ENCODE peak calls at places on chromosomes 3 and 15, in nine cellular contexts. L, T, K, Z, O, B, I, C and R are unnamed samples.

GRCh38 chr3:63625161-63625560 is 27.3 kb upstream of the SNTN start:
- DNase-seq in Z (no peak), O (no peak), T (no peak), L (no peak), K (peak), B (no peak), C (no peak), I (no peak), R (no peak)

GRCh38 chr15:98651581-98652220 is 3.4 kb downstream of the IGF1R start:
- DNase-seq in T (peak), B (no peak), C (no peak), K (no peak), O (no peak), Z (no peak), L (no peak), I (no peak), R (no peak)

GRCh38 chr3:112101946-112102345 is 15.8 kb downstream of the C3orf52 start:
- DNase-seq in Z (no peak), I (no peak), L (no peak), T (no peak), B (no peak), K (no peak), C (no peak), O (no peak), R (no peak)

GRCh38 chr3:156148946-156149348 is 28.6 kb downstream of the KCNAB1 start:
- DNase-seq in Z (no peak), C (no peak), B (no peak), I (no peak), L (peak), T (no peak), K (no peak), O (no peak), R (no peak)

GRCh38 chr3:150890831-150891230 is 14.4 kb downstream of the MINDY4B start:
- DNase-seq in K (no peak), O (no peak), Z (no peak), T (no peak), I (no peak), L (no peak), C (no peak), B (no peak), R (no peak)

GRCh38 chr3:113952921-113953320 is 5.1 kb downstream of the ZDHHC23 start:
- DNase-seq in C (no peak), L (no peak), I (no peak), K (no peak), T (no peak), O (no peak), Z (no peak), B (no peak), R (no peak)

GRCh38 chr3:59641169-59641914 is 591.5 kb upstream of the CFAP20DC start:
- DNase-seq in I (no peak), K (no peak), B (no peak), Z (no peak), C (peak), T (no peak), O (peak), L (peak), R (no peak)

GRCh38 chr15:92623435-92623834 is 32.1 kb downstream of the FAM174B start:
- DNase-seq in L (no peak), Z (no peak), O (no peak), I (no peak), B (no peak), T (peak), C (peak), K (no peak), R (no peak)

GRCh38 chr3:78974181-78974770 is 793.5 kb downstream of the ROBO1 start:
- DNase-seq in T (no peak), Z (no peak), C (no peak), O (no peak), K (no peak), B (no peak), I (no peak), L (no peak), R (no peak)

GRCh38 chr3:14900881-14901873 is 46.2 kb upstream of the NR2C2 start:
- DNase-seq in L (no peak), K (no peak), Z (no peak), I (no peak), B (no peak), T (no peak), C (no peak), O (no peak), R (no peak)

GRCh38 chr3:65126527-65127440 is 439.0 kb upstream of the ADAMTS9 start:
- DNase-seq in K (peak), I (no peak), Z (no peak), L (no peak), C (no peak), T (no peak), O (no peak), B (no peak), R (no peak)

GRCh38 chr3:56845505-56845904 is 43.8 kb upstream of the ARHGEF3 start:
- DNase-seq in O (no peak), L (no peak), B (no peak), I (no peak), C (no peak), Z (no peak), K (no peak), T (no peak), R (no peak)

GRCh38 chr15:73921257-73921890 is 4.9 kb upstream of the LOXL1 start:
- DNase-seq in L (peak), T (no peak), C (no peak), B (no peak), I (no peak), Z (no peak), K (no peak), O (peak), R (no peak)

GRCh38 chr3:65485826-65486592 is 552.7 kb downstream of the MAGI1 start:
- DNase-seq in T (no peak), O (no peak), I (no peak), Z (no peak), L (peak), B (no peak), C (no peak), K (no peak), R (no peak)

GRCh38 chr3:16801223-16801622 is 83.5 kb upstream of the PLCL2 start:
- DNase-seq in B (no peak), C (no peak), K (no peak), L (no peak), Z (no peak), O (no peak), I (no peak), T (no peak), R (peak)

GRCh38 chr3:94616833-94617232 is 554.0 kb downstream of the NSUN3 start:
- DNase-seq in I (no peak), Z (no peak), O (no peak), L (no peak), K (no peak), T (no peak), B (no peak), C (no peak), R (no peak)

GRCh38 chr3:81465510-81465909 is 295.9 kb downstream of the GBE1 start:
- DNase-seq in Z (no peak), B (no peak), T (no peak), K (no peak), I (no peak), L (no peak), O (no peak), C (no peak), R (no peak)

GRCh38 chr3:99413504-99413903 is 224.9 kb upstream of the COL8A1 start:
- DNase-seq in C (no peak), B (no peak), L (no peak), T (no peak), I (no peak), Z (no peak), O (no peak), K (no peak), R (no peak)

GRCh38 chr3:106458952-106459351 is 590.1 kb upstream of the CBLB start:
- DNase-seq in C (no peak), Z (no peak), I (no peak), O (no peak), B (no peak), K (no peak), T (no peak), L (no peak), R (no peak)

GRCh38 chr3:105532251-105532650 is 165.5 kb downstream of the ALCAM start:
- DNase-seq in K (no peak), L (no peak), T (no peak), Z (no peak), O (no peak), C (no peak), B (no peak), I (no peak), R (no peak)

GRCh38 chr3:21729888-21730459 is 21.0 kb downstream of the ZNF385D start:
- DNase-seq in T (no peak), C (no peak), O (no peak), L (no peak), B (no peak), I (no peak), K (no peak), Z (no peak), R (no peak)

GRCh38 chr15:60651155-60651554 is 172.2 kb upstream of the ICE2 start:
- DNase-seq in O (no peak), Z (no peak), T (no peak), L (no peak), B (no peak), K (no peak), I (no peak), C (no peak), R (no peak)

GRCh38 chr15:36594556-36595090 is 15.2 kb downstream of the CDIN1 start:
- DNase-seq in O (no peak), B (no peak), C (no peak), I (no peak), K (no peak), Z (no peak), T (no peak), L (no peak), R (no peak)

GRCh38 chr3:100254168-100254777 is 6.5 kb upstream of the TBC1D23 start:
- DNase-seq in K (no peak), T (peak), Z (peak), I (peak), B (no peak), C (peak), O (peak), L (peak), R (peak)

GRCh38 chr15:44275431-44275830 is 13.1 kb upstream of the GOLM2 start:
- DNase-seq in O (no peak), K (no peak), B (no peak), L (no peak), I (no peak), C (no peak), T (no peak), Z (no peak), R (no peak)

GRCh38 chr3:58391156-58391865 is 42.3 kb downstream of the PDHB start:
- DNase-seq in K (no peak), L (no peak), Z (no peak), T (no peak), C (no peak), I (no peak), B (no peak), O (no peak), R (no peak)

GRCh38 chr3:106070187-106070586 is 201.4 kb upstream of the CBLB start:
- DNase-seq in K (no peak), I (no peak), O (no peak), Z (no peak), B (no peak), C (no peak), T (no peak), L (no peak), R (no peak)

GRCh38 chr3:174423936-174424335 is 435.2 kb upstream of the NAALADL2 start:
- DNase-seq in C (no peak), K (no peak), L (no peak), Z (no peak), T (no peak), B (no peak), O (no peak), I (no peak), R (no peak)

GRCh38 chr15:58348095-58348812 is 83.5 kb upstream of the LIPC start:
- DNase-seq in B (no peak), O (no peak), Z (no peak), K (no peak), I (no peak), T (no peak), L (no peak), C (no peak), R (no peak)

GRCh38 chr15:96245252-96245651 is 85.2 kb upstream of the NR2F2 start:
- DNase-seq in O (no peak), K (no peak), B (no peak), I (no peak), Z (no peak), C (no peak), L (no peak), T (no peak), R (no peak)

GRCh38 chr15:90838066-90838465 is 30.3 kb upstream of the FURIN start:
- DNase-seq in T (peak), O (no peak), L (no peak), B (no peak), K (no peak), I (no peak), Z (no peak), C (no peak), R (peak)

GRCh38 chr3:183188895-183189462 is 26.4 kb upstream of the LAMP3 start:
- DNase-seq in Z (no peak), B (no peak), L (peak), O (peak), I (peak), K (no peak), T (peak), C (peak), R (peak)

GRCh38 chr3:51508255-51508654 is 8.4 kb upstream of the DCAF1 start:
- DNase-seq in T (no peak), C (no peak), L (no peak), Z (no peak), I (no peak), K (no peak), O (no peak), B (no peak), R (no peak)

GRCh38 chr3:37114251-37115145 is 59.9 kb downstream of the LRRFIP2 start:
- DNase-seq in Z (no peak), L (no peak), T (no peak), K (peak), I (no peak), B (no peak), C (no peak), O (no peak), R (no peak)

GRCh38 chr15:75872400-75872990 is 29.2 kb downstream of the UBE2Q2 start:
- DNase-seq in B (no peak), I (no peak), K (no peak), C (no peak), T (no peak), Z (no peak), O (no peak), L (no peak), R (no peak)
- TF ChIP-seq CTCF in B (no peak), I (no peak), K (no peak), C (no peak), T (no peak), Z (no peak), O (no peak), L (no peak), R (no peak)

GRCh38 chr3:33144433-33144832 is 30.6 kb downstream of the CRTAP start:
- DNase-seq in I (peak), O (no peak), Z (no peak), K (no peak), L (no peak), T (peak), B (no peak), C (peak), R (peak)
- TF ChIP-seq CTCF in I (peak), O (peak), Z (no peak), K (peak), L (peak), T (peak), B (peak), C (peak), R (peak)

GRCh38 chr15:68200016-68200861 is 4.9 kb downstream of the CALML4 start:
- DNase-seq in O (no peak), L (no peak), I (no peak), Z (peak), T (no peak), B (no peak), C (no peak), K (no peak), R (no peak)
- TF ChIP-seq CTCF in O (no peak), L (no peak), I (no peak), Z (no peak), T (no peak), B (no peak), C (no peak), K (no peak), R (no peak)

DNA sequence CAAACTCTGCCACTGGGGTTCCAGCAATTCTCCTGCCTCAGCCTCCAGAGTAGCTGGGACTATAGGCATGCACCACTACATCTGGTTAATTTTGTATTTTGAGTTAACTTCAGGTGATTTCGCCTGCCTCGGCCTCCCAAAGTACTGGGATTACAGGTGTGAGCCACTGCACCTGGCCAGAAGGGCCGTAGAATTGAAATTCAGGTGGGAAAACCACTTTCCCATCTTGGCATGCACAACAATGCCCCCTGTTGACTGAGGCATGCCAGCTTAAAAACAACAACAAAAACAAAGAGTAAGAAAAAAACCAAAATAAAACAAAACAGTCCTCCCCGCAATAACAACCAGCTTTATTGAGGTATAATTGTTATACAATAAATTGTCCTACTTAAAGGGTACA is 32.6 kb upstream of the RAB11A start:
- DNase-seq in I (no peak), Z (no peak), K (no peak), T (no peak), L (no peak), B (no peak), O (no peak), C (no peak), R (no peak)
- TF ChIP-seq CTCF in I (peak), Z (no peak), K (no peak), T (peak), L (no peak), B (no peak), O (no peak), C (peak), R (peak)

DNA sequence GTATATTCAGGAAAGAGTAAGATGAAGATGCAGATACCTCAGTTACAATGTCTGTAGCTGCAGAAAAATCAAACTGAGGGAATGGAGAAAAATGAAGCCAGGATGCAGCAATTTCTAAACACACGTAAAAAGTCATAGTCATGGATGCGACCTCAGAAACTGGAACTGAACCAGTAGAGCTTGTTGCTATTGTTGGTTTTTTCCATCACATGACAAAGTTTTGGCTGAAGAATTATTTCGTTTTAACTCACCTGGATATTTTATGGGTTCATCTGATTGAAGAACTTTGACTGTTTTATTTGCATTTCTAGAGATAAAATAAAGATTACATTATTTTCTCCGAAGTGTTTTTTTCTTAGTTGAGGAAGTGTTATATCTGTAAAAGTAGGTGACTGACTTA is 591.2 kb downstream of the ZBBX start:
- DNase-seq in Z (no peak), I (no peak), L (no peak), C (no peak), B (no peak), T (no peak), O (no peak), K (no peak), R (no peak)
- TF ChIP-seq CTCF in Z (no peak), I (no peak), L (no peak), C (no peak), B (no peak), T (no peak), O (no peak), K (no peak), R (no peak)

GRCh38 chr3:143849854-143850549 is 1.7 kb upstream of the SLC9A9 start:
- DNase-seq in T (no peak), B (no peak), O (no peak), C (no peak), I (no peak), Z (no peak), K (peak), L (no peak), R (no peak)

GRCh38 chr3:143847787-143848631 is at the start of gene SLC9A9:
- DNase-seq in C (peak), L (peak), O (no peak), Z (no peak), K (peak), I (peak), T (no peak), B (no peak), R (peak)

GRCh38 chr3:143850877-143851276 is 2.6 kb upstream of the SLC9A9 start:
- DNase-seq in B (no peak), O (no peak), T (no peak), K (no peak), Z (no peak), I (no peak), C (no peak), L (no peak), R (no peak)

GRCh38 chr3:143851331-143852017 is 3.2 kb upstream of the SLC9A9 start:
- DNase-seq in L (no peak), C (no peak), Z (no peak), O (no peak), I (no peak), K (no peak), T (no peak), B (no peak), R (no peak)

GRCh38 chr3:143848707-143849106 is 439 bp upstream of the SLC9A9 start:
- DNase-seq in L (no peak), T (no peak), O (no peak), B (no peak), K (no peak), I (no peak), C (no peak), Z (no peak), R (no peak)
- TF ChIP-seq CTCF in L (no peak), T (no peak), O (no peak), B (no peak), K (no peak), I (no peak), C (no peak), Z (no peak), R (no peak)

GRCh38 chr15:56349554-56349953 is 15.7 kb upstream of the TEX9 start:
- DNase-seq in T (no peak), O (no peak), L (no peak), C (no peak), B (no peak), Z (no peak), K (no peak), I (no peak), R (no peak)
- TF ChIP-seq CTCF in T (no peak), O (no peak), L (no peak), C (no peak), B (no peak), Z (no peak), K (no peak), I (no peak), R (no peak)

DNA sequence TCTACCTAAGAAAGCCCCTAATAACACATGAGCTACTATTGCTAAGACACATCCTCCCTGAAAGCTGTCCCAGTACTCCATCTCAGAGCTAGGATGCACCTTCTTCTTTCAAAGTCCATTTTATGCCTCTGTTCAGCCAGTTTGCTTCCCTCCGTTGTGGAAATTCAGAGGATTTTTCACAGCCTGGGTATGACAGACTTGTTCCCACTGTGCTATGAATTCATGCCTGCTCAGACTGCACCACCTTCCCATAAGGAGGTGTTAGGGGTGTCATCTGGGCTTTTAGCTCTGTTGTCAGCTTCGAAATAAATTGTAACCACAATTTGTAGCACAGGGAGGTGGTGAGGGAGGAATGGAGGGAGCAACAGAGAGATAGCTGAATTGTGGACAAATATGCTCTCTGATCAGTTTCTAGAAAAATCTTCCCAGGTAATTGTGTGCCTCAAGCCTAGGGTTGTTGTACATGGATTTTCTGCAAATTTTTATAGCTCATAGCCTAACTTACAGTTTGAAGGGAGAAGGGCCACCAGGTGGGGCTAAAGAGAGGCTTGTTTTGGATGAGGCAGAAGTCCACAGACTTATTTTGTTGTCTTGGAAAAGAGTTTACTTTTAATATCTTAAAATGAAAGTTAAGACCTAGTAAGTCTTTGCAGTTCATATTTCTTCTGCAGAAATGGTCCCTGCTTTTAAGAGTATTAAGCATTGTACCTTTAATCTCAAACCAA is 462.0 kb downstream of the PDCD6IP start:
- DNase-seq in I (peak), L (peak), Z (peak), T (peak), B (no peak), C (peak), K (no peak), O (peak), R (peak)
- TF ChIP-seq CTCF in I (peak), L (peak), Z (no peak), T (peak), B (peak), C (peak), K (peak), O (peak), R (peak)

DNA sequence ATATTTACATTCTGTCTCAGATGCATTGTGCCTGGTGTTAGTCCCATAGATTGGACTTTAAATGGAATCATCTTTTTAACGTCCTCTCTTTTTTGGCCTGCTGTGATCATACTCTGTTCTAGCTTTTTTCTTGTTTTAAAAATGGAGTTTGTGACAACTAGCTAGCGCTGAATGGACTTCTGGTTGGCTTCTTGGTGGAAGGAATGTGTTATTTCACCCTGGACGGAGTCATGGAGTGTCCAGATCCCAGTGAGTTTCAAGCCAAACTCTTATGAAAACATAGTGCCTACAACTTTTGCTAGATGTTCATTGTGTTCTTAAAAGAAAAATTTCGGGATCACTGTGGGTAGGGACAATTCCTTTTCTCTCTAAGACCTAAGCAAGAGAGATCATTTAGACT is 192.6 kb downstream of the TCF12 start:
- DNase-seq in C (no peak), B (no peak), L (no peak), O (no peak), Z (no peak), K (no peak), T (no peak), I (no peak), R (no peak)
- TF ChIP-seq CTCF in C (no peak), B (peak), L (no peak), O (peak), Z (no peak), K (no peak), T (no peak), I (no peak), R (no peak)